ENCODE peak calls at places on chromosomes 7 and 10, in nine cellular contexts. E is GM12878, M is fibroblast of the aortic adventitia, R is stomach, X is GM20000, W is spleen, A is BJ, T is GM23338, C is IMR-90. F is an unnamed sample.
A peak's percentile ranks its signal among the peaks of the same experiment; 100 is the strongest.

GRCh38 chr7:69205576-69205975 is 392.7 kb upstream of the AUTS2 start:
- DNase-seq in E (no peak), M (no peak), R (no peak), X (no peak), W (no peak), A (no peak), T (no peak), C (no peak), F (no peak)

GRCh38 chr7:27661776-27662489 is 750 bp downstream of the HIBADH start:
- DNase-seq in E (no peak), M (peak; percentile 29), R (no peak), X (peak; percentile 46), W (peak; percentile 86), A (no peak), T (peak; percentile 61), C (peak; percentile 19), F (peak; percentile 38)

GRCh38 chr7:102180727-102181126 is 105.9 kb upstream of the SH2B2 start:
- DNase-seq in E (no peak), M (no peak), R (no peak), X (no peak), W (no peak), A (no peak), T (no peak), C (no peak), F (no peak)

GRCh38 chr7:131544449-131545425 is 11.7 kb downstream of the PODXL start:
- DNase-seq in E (no peak), M (peak; percentile 40), R (no peak), X (no peak), W (peak; percentile 51), A (no peak), T (peak; percentile 62), C (peak; percentile 35), F (no peak)

GRCh38 chr7:22726849-22727792 is at the start of gene IL6:
- DNase-seq in E (no peak), M (peak; percentile 99), R (peak; percentile 58), X (no peak), W (peak; percentile 87), A (peak; percentile 79), T (peak; percentile 61), C (peak; percentile 97), F (peak; percentile 23)

GRCh38 chr10:106795619-106796018 is 368.9 kb downstream of the SORCS1 start:
- DNase-seq in E (peak; percentile 48), M (no peak), R (no peak), X (peak; percentile 21), W (no peak), A (no peak), T (peak; percentile 74), C (no peak), F (peak; percentile 38)

GRCh38 chr10:34397324-34397723 is 417.8 kb downstream of the PARD3 start:
- DNase-seq in E (no peak), M (peak; percentile 65), R (no peak), X (no peak), W (no peak), A (peak; percentile 64), T (no peak), C (peak; percentile 61), F (no peak)

GRCh38 chr10:88117869-88118632 is 254.6 kb downstream of the PTEN start:
- DNase-seq in E (no peak), M (no peak), R (no peak), X (no peak), W (no peak), A (no peak), T (peak; percentile 53), C (no peak), F (no peak)

GRCh38 chr10:34666008-34666700 is 148.9 kb downstream of the PARD3 start:
- DNase-seq in E (peak; percentile 53), M (peak; percentile 97), R (peak; percentile 40), X (peak; percentile 59), W (no peak), A (peak; percentile 60), T (peak; percentile 65), C (peak; percentile 94), F (peak; percentile 48)

GRCh38 chr10:110881247-110881646 is 9.5 kb downstream of the PDCD4 start:
- DNase-seq in E (no peak), M (no peak), R (no peak), X (no peak), W (no peak), A (no peak), T (no peak), C (no peak), F (no peak)
- TF ChIP-seq CTCF in E (no peak), M (no peak), R (no peak), X (no peak), W (no peak), A (no peak), T (no peak), C (no peak), F (no peak)

DNA sequence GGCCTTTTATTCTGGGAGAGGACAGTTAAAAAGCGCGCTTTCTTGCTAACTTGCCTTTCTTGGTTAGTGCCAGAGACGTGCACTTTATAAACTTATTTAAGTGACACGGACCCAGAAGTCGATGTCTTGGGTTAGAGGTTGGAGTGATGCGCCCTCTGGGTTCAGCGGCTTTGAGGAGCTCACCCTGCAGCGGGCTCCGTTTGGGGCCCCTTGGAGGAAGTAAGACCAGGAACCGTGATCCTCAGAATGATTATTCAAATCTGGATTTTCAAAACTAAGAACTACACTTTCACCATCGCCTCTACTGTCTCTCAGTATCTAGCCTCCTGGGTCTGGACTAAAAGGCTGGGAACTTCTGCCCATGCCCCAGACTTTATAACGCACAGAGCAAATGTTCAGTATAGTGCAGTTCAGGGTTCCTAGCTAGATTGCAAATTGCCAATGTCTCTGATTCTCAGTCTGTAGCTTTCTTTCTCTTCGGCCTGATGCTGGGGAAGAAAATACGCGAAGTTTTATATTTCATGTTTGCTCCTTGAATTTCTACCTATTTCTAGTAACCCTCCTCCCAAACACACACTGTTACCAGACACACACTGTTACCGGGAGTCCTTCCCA is 18.6 kb upstream of the SMO start:
- DNase-seq in E (no peak), M (no peak), R (no peak), X (peak; percentile 73), W (peak; percentile 80), A (no peak), T (peak; percentile 68), C (no peak), F (peak; percentile 64)
- TF ChIP-seq CTCF in E (no peak), M (no peak), R (no peak), X (no peak), W (no peak), A (no peak), T (peak; percentile 15), C (no peak), F (no peak)

GRCh38 chr10:98107644-98108430 is 26.6 kb upstream of the R3HCC1L start:
- DNase-seq in E (no peak), M (no peak), R (no peak), X (no peak), W (no peak), A (no peak), T (peak; percentile 17), C (no peak), F (no peak)
- TF ChIP-seq CTCF in E (no peak), M (no peak), R (no peak), X (no peak), W (no peak), A (no peak), T (peak; percentile 62), C (no peak), F (no peak)

GRCh38 chr10:30270247-30270646 is 78.8 kb downstream of the MTPAP start:
- DNase-seq in E (no peak), M (peak; percentile 28), R (no peak), X (no peak), W (no peak), A (no peak), T (no peak), C (peak; percentile 13), F (no peak)
- TF ChIP-seq CTCF in E (no peak), M (peak; percentile 28), R (no peak), X (no peak), W (no peak), A (no peak), T (no peak), C (peak; percentile 36), F (no peak)

GRCh38 chr7:134905375-134905774 is 80.9 kb upstream of the AGBL3 start:
- DNase-seq in E (no peak), M (peak; percentile 95), R (peak; percentile 29), X (no peak), W (no peak), A (peak; percentile 74), T (no peak), C (peak; percentile 96), F (no peak)
- TF ChIP-seq CTCF in E (no peak), M (peak; percentile 49), R (no peak), X (no peak), W (no peak), A (peak; percentile 58), T (no peak), C (peak; percentile 55), F (no peak)

GRCh38 chr10:76316234-76316633 is 884.8 kb downstream of the LRMDA start:
- DNase-seq in E (no peak), M (no peak), R (no peak), X (no peak), W (no peak), A (no peak), T (no peak), C (no peak), F (no peak)

GRCh38 chr10:76317078-76317477 is 885.7 kb downstream of the LRMDA start:
- DNase-seq in E (no peak), M (no peak), R (no peak), X (no peak), W (no peak), A (no peak), T (no peak), C (no peak), F (no peak)

GRCh38 chr10:76311752-76312699 is 880.6 kb downstream of the LRMDA start:
- DNase-seq in E (no peak), M (peak; percentile 51), R (peak; percentile 43), X (peak; percentile 22), W (no peak), A (no peak), T (peak; percentile 81), C (no peak), F (peak; percentile 5)

GRCh38 chr10:76318171-76318570 is 886.7 kb downstream of the LRMDA start:
- DNase-seq in E (no peak), M (no peak), R (peak; percentile 30), X (no peak), W (no peak), A (no peak), T (no peak), C (no peak), F (no peak)

DNA sequence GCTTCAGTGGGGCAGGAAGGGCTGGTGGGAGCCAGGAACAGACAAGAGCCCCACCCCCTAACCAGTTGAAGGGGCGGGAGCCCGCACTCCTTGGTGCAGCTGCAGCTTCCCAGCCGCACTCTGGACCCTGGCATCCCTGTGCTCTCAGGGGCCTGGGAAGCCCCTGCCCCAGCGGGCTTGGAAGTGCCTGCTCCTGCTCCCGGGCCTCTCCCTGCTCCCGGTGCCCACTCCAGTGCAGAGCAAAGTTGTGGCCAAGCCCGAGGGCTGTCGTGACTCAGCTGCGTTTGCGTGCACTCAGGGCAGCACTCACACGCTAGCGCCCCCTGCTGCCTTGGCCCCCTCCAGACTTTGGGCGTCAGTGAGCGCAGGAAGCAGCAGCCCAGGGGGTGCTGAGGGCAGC is 883.8 kb downstream of the LRMDA start:
- DNase-seq in E (no peak), M (no peak), R (no peak), X (no peak), W (no peak), A (no peak), T (peak; percentile 36), C (no peak), F (no peak)
- TF ChIP-seq CTCF in E (no peak), M (no peak), R (no peak), X (no peak), W (no peak), A (peak; percentile 2), T (peak; percentile 61), C (no peak), F (no peak)

GRCh38 chr10:49191349-49191748 is 3.2 kb upstream of the TMEM273 start:
- DNase-seq in E (no peak), M (no peak), R (no peak), X (no peak), W (no peak), A (no peak), T (no peak), C (no peak), F (no peak)
- TF ChIP-seq CTCF in E (no peak), M (no peak), R (no peak), X (no peak), W (no peak), A (no peak), T (no peak), C (no peak), F (no peak)